ENCODE peak calls at places on chromosomes 6 and 20, in five cellular contexts. One of them, this sample, is unnamed.

GRCh38 chr20:61723538-61724257 is 342.0 kb downstream of the TAF4 start:
- DNase-seq in C1 segment of cervical spinal cord: no peak
- DNase-seq in neural progenitor cell: no peak
- DNase-seq in head of caudate nucleus: no peak
- DNase-seq in amygdala: no peak
- DNase-seq in this sample: no peak

GRCh38 chr6:145480024-145480423 is 255.3 kb downstream of the EPM2A start:
- DNase-seq in neural progenitor cell: no peak
- DNase-seq in amygdala: no peak
- DNase-seq in head of caudate nucleus: no peak
- DNase-seq in C1 segment of cervical spinal cord: no peak
- DNase-seq in this sample: no peak

GRCh38 chr6:46949662-46950280 is 28.0 kb upstream of the ADGRF5 start:
- DNase-seq in amygdala: no peak
- DNase-seq in neural progenitor cell: no peak
- DNase-seq in C1 segment of cervical spinal cord: no peak
- DNase-seq in head of caudate nucleus: no peak
- DNase-seq in this sample: no peak

GRCh38 chr6:112087916-112088315 is 525 bp downstream of the FAM229B start:
- DNase-seq in head of caudate nucleus: no peak
- DNase-seq in C1 segment of cervical spinal cord: no peak
- DNase-seq in amygdala: no peak
- DNase-seq in neural progenitor cell: no peak
- DNase-seq in this sample: no peak

GRCh38 chr6:134421496-134421895 is 103.6 kb upstream of the SGK1 start:
- DNase-seq in C1 segment of cervical spinal cord: no peak
- DNase-seq in head of caudate nucleus: no peak
- DNase-seq in neural progenitor cell: no peak
- DNase-seq in amygdala: no peak
- DNase-seq in this sample: no peak

GRCh38 chr20:59604770-59605665 is 678 bp downstream of the PHACTR3 start:
- DNase-seq in neural progenitor cell: peak
- DNase-seq in amygdala: no peak
- DNase-seq in head of caudate nucleus: peak
- DNase-seq in C1 segment of cervical spinal cord: no peak
- DNase-seq in this sample: no peak

GRCh38 chr20:63941282-63942060 is 14.7 kb downstream of the UCKL1 start:
- DNase-seq in amygdala: no peak
- DNase-seq in neural progenitor cell: peak
- DNase-seq in C1 segment of cervical spinal cord: no peak
- DNase-seq in head of caudate nucleus: no peak
- DNase-seq in this sample: no peak

GRCh38 chr20:57897891-57898290 is 188.1 kb upstream of the PMEPA1 start:
- DNase-seq in neural progenitor cell: no peak
- DNase-seq in head of caudate nucleus: no peak
- DNase-seq in C1 segment of cervical spinal cord: no peak
- DNase-seq in amygdala: no peak
- DNase-seq in this sample: no peak

GRCh38 chr20:9574182-9574581 is 59.8 kb downstream of the LAMP5 start:
- DNase-seq in neural progenitor cell: peak
- DNase-seq in head of caudate nucleus: no peak
- DNase-seq in amygdala: no peak
- DNase-seq in C1 segment of cervical spinal cord: no peak
- DNase-seq in this sample: no peak

GRCh38 chr20:10242166-10242565 is 23.5 kb downstream of the SNAP25 start:
- DNase-seq in amygdala: no peak
- DNase-seq in head of caudate nucleus: no peak
- DNase-seq in neural progenitor cell: no peak
- DNase-seq in C1 segment of cervical spinal cord: no peak
- DNase-seq in this sample: no peak

GRCh38 chr6:53603381-53604121 is 58.6 kb upstream of the GCLC start:
- DNase-seq in neural progenitor cell: no peak
- DNase-seq in amygdala: no peak
- DNase-seq in head of caudate nucleus: no peak
- DNase-seq in C1 segment of cervical spinal cord: no peak
- DNase-seq in this sample: no peak

GRCh38 chr6:144284753-144285547 is at the start of gene UTRN:
- DNase-seq in C1 segment of cervical spinal cord: peak
- DNase-seq in neural progenitor cell: peak
- DNase-seq in head of caudate nucleus: peak
- DNase-seq in amygdala: peak
- DNase-seq in this sample: no peak

GRCh38 chr6:33877982-33878381 is 74.2 kb upstream of the MLN start:
- DNase-seq in head of caudate nucleus: no peak
- DNase-seq in amygdala: no peak
- DNase-seq in neural progenitor cell: no peak
- DNase-seq in C1 segment of cervical spinal cord: no peak
- DNase-seq in this sample: no peak

GRCh38 chr6:3380344-3381232 is 76.3 kb downstream of the SLC22A23 start:
- DNase-seq in C1 segment of cervical spinal cord: no peak
- DNase-seq in head of caudate nucleus: no peak
- DNase-seq in amygdala: no peak
- DNase-seq in neural progenitor cell: no peak
- DNase-seq in this sample: no peak

GRCh38 chr6:166530211-166531045 is 56.0 kb downstream of the RAMACL start:
- DNase-seq in neural progenitor cell: no peak
- DNase-seq in C1 segment of cervical spinal cord: no peak
- DNase-seq in amygdala: no peak
- DNase-seq in head of caudate nucleus: no peak
- DNase-seq in this sample: no peak

GRCh38 chr6:135129139-135129867 is 51.8 kb upstream of the MYB start:
- DNase-seq in amygdala: no peak
- DNase-seq in neural progenitor cell: no peak
- DNase-seq in C1 segment of cervical spinal cord: no peak
- DNase-seq in head of caudate nucleus: no peak
- DNase-seq in this sample: no peak

GRCh38 chr6:137407816-137408215 is 86.4 kb downstream of the OLIG3 start:
- DNase-seq in C1 segment of cervical spinal cord: no peak
- DNase-seq in amygdala: no peak
- DNase-seq in head of caudate nucleus: no peak
- DNase-seq in neural progenitor cell: no peak
- DNase-seq in this sample: no peak

GRCh38 chr6:90109141-90109540 is 187.5 kb downstream of the BACH2 start:
- DNase-seq in head of caudate nucleus: no peak
- DNase-seq in C1 segment of cervical spinal cord: no peak
- DNase-seq in neural progenitor cell: no peak
- DNase-seq in amygdala: no peak
- DNase-seq in this sample: no peak

GRCh38 chr6:137775720-137776119 is 91.3 kb upstream of the TNFAIP3 start:
- DNase-seq in head of caudate nucleus: no peak
- DNase-seq in amygdala: no peak
- DNase-seq in C1 segment of cervical spinal cord: no peak
- DNase-seq in neural progenitor cell: no peak
- DNase-seq in this sample: no peak

GRCh38 chr6:29499704-29500103 is 11.9 kb upstream of the MAS1L start:
- DNase-seq in head of caudate nucleus: no peak
- DNase-seq in neural progenitor cell: no peak
- DNase-seq in C1 segment of cervical spinal cord: no peak
- DNase-seq in amygdala: no peak
- DNase-seq in this sample: no peak

GRCh38 chr6:160344281-160344680 is 3.9 kb upstream of the SLC22A3 start:
- DNase-seq in amygdala: no peak
- DNase-seq in head of caudate nucleus: no peak
- DNase-seq in C1 segment of cervical spinal cord: no peak
- DNase-seq in neural progenitor cell: no peak
- DNase-seq in this sample: no peak

GRCh38 chr20:50629675-50630055 is 61.7 kb downstream of the RIPOR3 start:
- DNase-seq in amygdala: no peak
- DNase-seq in C1 segment of cervical spinal cord: no peak
- DNase-seq in neural progenitor cell: no peak
- DNase-seq in head of caudate nucleus: no peak
- DNase-seq in this sample: no peak

GRCh38 chr6:32684246-32684645 is 17.8 kb upstream of the HLA-DQB1 start:
- DNase-seq in C1 segment of cervical spinal cord: no peak
- DNase-seq in neural progenitor cell: no peak
- DNase-seq in amygdala: no peak
- DNase-seq in head of caudate nucleus: no peak
- DNase-seq in this sample: no peak

GRCh38 chr20:4853004-4853403 is 131.3 kb downstream of the PRND start:
- DNase-seq in C1 segment of cervical spinal cord: no peak
- DNase-seq in amygdala: no peak
- DNase-seq in neural progenitor cell: no peak
- DNase-seq in head of caudate nucleus: no peak
- DNase-seq in this sample: no peak

GRCh38 chr6:125512621-125513020 is 210.9 kb upstream of the HDDC2 start:
- DNase-seq in head of caudate nucleus: no peak
- DNase-seq in amygdala: no peak
- DNase-seq in C1 segment of cervical spinal cord: no peak
- DNase-seq in neural progenitor cell: peak
- DNase-seq in this sample: no peak

GRCh38 chr6:56450882-56451739 is 191.6 kb downstream of the DST start:
- DNase-seq in amygdala: no peak
- DNase-seq in neural progenitor cell: no peak
- DNase-seq in C1 segment of cervical spinal cord: no peak
- DNase-seq in head of caudate nucleus: peak
- DNase-seq in this sample: peak

This sample was measured in dorsolateral prefrontal cortex.